ENCODE peak calls at places on chromosomes 6 and 20, in five cellular contexts. A is lower leg skin; G is stimulated activated CD4-positive, alpha-beta T cell treated with anti-CD3 and anti-CD28 coated beads, Interleukin-12 subunit alpha, Interleukin-12 subunit beta, amount 100 ng/mL, for 48 hours; U is CD8-positive, alpha-beta T cell; V is stimulated activated CD8-positive, alpha-beta memory T cell treated with anti-CD3 and anti-CD28 coated beads, Interleukin-7, amount 100 ng/mL, for 4 hours. N is an unnamed sample.

GRCh38 chr6:158556113-158556512 is 3.8 kb upstream of the TMEM181 start:
- DNase-seq in G (no peak), U (no peak), A (peak; percentile 3), V (no peak), N (no peak)

GRCh38 chr6:167750956-167751358 is 75.8 kb upstream of the AFDN start:
- DNase-seq in U (no peak), V (no peak), G (no peak), A (peak; percentile 89), N (peak; percentile 49)

GRCh38 chr6:41053056-41053455 is at the start of gene APOBEC2:
- DNase-seq in V (no peak), A (peak; percentile 74), G (no peak), U (no peak), N (no peak)

GRCh38 chr6:47161176-47161687 is 119.1 kb upstream of the ADGRF1 start:
- DNase-seq in G (no peak), A (no peak), V (no peak), U (no peak), N (no peak)

GRCh38 chr6:37077459-37078296 is 72.2 kb downstream of the FGD2 start:
- DNase-seq in V (no peak), U (no peak), A (peak; percentile 96), G (no peak), N (no peak)

GRCh38 chr6:102022803-102023202 is 629.3 kb downstream of the GRIK2 start:
- DNase-seq in V (no peak), U (no peak), A (no peak), G (no peak), N (no peak)

GRCh38 chr20:46308258-46309157 is at the start of gene CDH22:
- DNase-seq in A (no peak), U (no peak), G (peak; percentile 31), V (no peak), N (peak; percentile 55)

GRCh38 chr20:5844063-5844681 is 94.0 kb downstream of the SHLD1 start:
- DNase-seq in V (peak; percentile 56), U (peak; percentile 37), G (peak; percentile 66), A (no peak), N (peak; percentile 91)

GRCh38 chr6:165876568-165876967 is 213.5 kb upstream of the PDE10A start:
- DNase-seq in U (no peak), G (no peak), V (no peak), A (peak; percentile 87), N (no peak)